ENCODE peak calls at places on chromosomes 16 and 17, in four cellular contexts. One of them, this sample, is unnamed.

GRCh38 chr16:54886078-54886477 is 44.6 kb upstream of the IRX5 start:
- DNase-seq in brain microvascular endothelial cell: no peak
- DNase-seq in effector memory CD8-positive, alpha-beta T cell: no peak
- DNase-seq in astrocyte of the cerebellum: no peak
- DNase-seq in this sample: no peak

GRCh38 chr17:10879110-10879509 is 41.2 kb upstream of the PIRT start:
- DNase-seq in astrocyte of the cerebellum: no peak
- DNase-seq in brain microvascular endothelial cell: no peak
- DNase-seq in effector memory CD8-positive, alpha-beta T cell: no peak
- DNase-seq in this sample: no peak

GRCh38 chr17:20852541-20853370 is 190.1 kb downstream of the USP22 start:
- DNase-seq in astrocyte of the cerebellum: no peak
- DNase-seq in brain microvascular endothelial cell: no peak
- DNase-seq in effector memory CD8-positive, alpha-beta T cell: no peak
- DNase-seq in this sample: peak

GRCh38 chr16:11757671-11758545 is 15.3 kb upstream of the TXNDC11 start:
- DNase-seq in brain microvascular endothelial cell: peak
- DNase-seq in astrocyte of the cerebellum: peak
- DNase-seq in effector memory CD8-positive, alpha-beta T cell: no peak
- DNase-seq in this sample: peak

GRCh38 chr16:88810868-88811599 is 694 bp downstream of the APRT start:
- DNase-seq in effector memory CD8-positive, alpha-beta T cell: peak
- DNase-seq in brain microvascular endothelial cell: peak
- DNase-seq in astrocyte of the cerebellum: no peak
- DNase-seq in this sample: peak

GRCh38 chr16:81836279-81837054 is 57.4 kb downstream of the PLCG2 start:
- DNase-seq in effector memory CD8-positive, alpha-beta T cell: no peak
- DNase-seq in astrocyte of the cerebellum: no peak
- DNase-seq in brain microvascular endothelial cell: no peak
- DNase-seq in this sample: no peak

GRCh38 chr17:71412803-71413202 is 708.0 kb upstream of the SOX9 start:
- DNase-seq in effector memory CD8-positive, alpha-beta T cell: no peak
- DNase-seq in astrocyte of the cerebellum: peak
- DNase-seq in brain microvascular endothelial cell: peak
- DNase-seq in this sample: peak

GRCh38 chr17:80598813-80599545 is 54.3 kb downstream of the RPTOR start:
- DNase-seq in brain microvascular endothelial cell: no peak
- DNase-seq in effector memory CD8-positive, alpha-beta T cell: no peak
- DNase-seq in astrocyte of the cerebellum: no peak
- DNase-seq in this sample: no peak

GRCh38 chr16:21608647-21609328 is 9.4 kb downstream of the METTL9 start:
- DNase-seq in brain microvascular endothelial cell: no peak
- DNase-seq in effector memory CD8-positive, alpha-beta T cell: peak
- DNase-seq in astrocyte of the cerebellum: no peak
- DNase-seq in this sample: no peak

GRCh38 chr17:1999557-2000251 is 25.4 kb downstream of the RTN4RL1 start:
- DNase-seq in astrocyte of the cerebellum: no peak
- DNase-seq in effector memory CD8-positive, alpha-beta T cell: no peak
- DNase-seq in brain microvascular endothelial cell: no peak
- DNase-seq in this sample: peak

GRCh38 chr17:31494259-31495048 is 103.0 kb downstream of the RAB11FIP4 start:
- DNase-seq in brain microvascular endothelial cell: no peak
- DNase-seq in astrocyte of the cerebellum: no peak
- DNase-seq in effector memory CD8-positive, alpha-beta T cell: peak
- DNase-seq in this sample: no peak

GRCh38 chr17:19796457-19796856 is 48.4 kb upstream of the ALDH3A1 start:
- DNase-seq in astrocyte of the cerebellum: no peak
- DNase-seq in effector memory CD8-positive, alpha-beta T cell: no peak
- DNase-seq in brain microvascular endothelial cell: no peak
- DNase-seq in this sample: no peak

GRCh38 chr17:31093866-31094599 is 744 bp upstream of the NF1 start:
- DNase-seq in astrocyte of the cerebellum: no peak
- DNase-seq in brain microvascular endothelial cell: no peak
- DNase-seq in effector memory CD8-positive, alpha-beta T cell: no peak
- DNase-seq in this sample: no peak

GRCh38 chr16:81752225-81752875 is 26.7 kb upstream of the PLCG2 start:
- DNase-seq in brain microvascular endothelial cell: no peak
- DNase-seq in astrocyte of the cerebellum: no peak
- DNase-seq in effector memory CD8-positive, alpha-beta T cell: no peak
- DNase-seq in this sample: peak

GRCh38 chr16:1244881-1245280 is 4.4 kb downstream of the TPSAB1 start:
- DNase-seq in astrocyte of the cerebellum: no peak
- DNase-seq in brain microvascular endothelial cell: no peak
- DNase-seq in effector memory CD8-positive, alpha-beta T cell: no peak
- DNase-seq in this sample: no peak

GRCh38 chr17:60934723-60935122 is 257.1 kb downstream of the BCAS3 start:
- DNase-seq in brain microvascular endothelial cell: no peak
- DNase-seq in astrocyte of the cerebellum: no peak
- DNase-seq in effector memory CD8-positive, alpha-beta T cell: no peak
- DNase-seq in this sample: no peak

GRCh38 chr17:71071837-71072236 is 902.5 kb downstream of the KCNJ2 start:
- DNase-seq in brain microvascular endothelial cell: peak
- DNase-seq in effector memory CD8-positive, alpha-beta T cell: no peak
- DNase-seq in astrocyte of the cerebellum: peak
- DNase-seq in this sample: peak

GRCh38 chr16:82835487-82836160 is 208.9 kb downstream of the CDH13 start:
- DNase-seq in effector memory CD8-positive, alpha-beta T cell: no peak
- DNase-seq in astrocyte of the cerebellum: no peak
- DNase-seq in brain microvascular endothelial cell: peak
- DNase-seq in this sample: peak

GRCh38 chr17:20805751-20806150 is 226.2 kb downstream of the CDRT15L2 start:
- DNase-seq in astrocyte of the cerebellum: no peak
- DNase-seq in effector memory CD8-positive, alpha-beta T cell: no peak
- DNase-seq in brain microvascular endothelial cell: no peak
- DNase-seq in this sample: no peak

GRCh38 chr16:84144301-84144858 is 597 bp downstream of the HSDL1 start:
- DNase-seq in astrocyte of the cerebellum: no peak
- DNase-seq in effector memory CD8-positive, alpha-beta T cell: peak
- DNase-seq in brain microvascular endothelial cell: no peak
- DNase-seq in this sample: peak

GRCh38 chr16:83995756-83996155 is 27.7 kb downstream of the NECAB2 start:
- DNase-seq in astrocyte of the cerebellum: peak
- DNase-seq in brain microvascular endothelial cell: peak
- DNase-seq in effector memory CD8-positive, alpha-beta T cell: no peak
- DNase-seq in this sample: peak

GRCh38 chr17:75900691-75901533 is 3.8 kb downstream of the MRPL38 start:
- DNase-seq in astrocyte of the cerebellum: no peak
- DNase-seq in brain microvascular endothelial cell: no peak
- DNase-seq in effector memory CD8-positive, alpha-beta T cell: no peak
- DNase-seq in this sample: no peak

GRCh38 chr16:87507351-87508069 is 14.7 kb upstream of the ZCCHC14 start:
- DNase-seq in effector memory CD8-positive, alpha-beta T cell: no peak
- DNase-seq in astrocyte of the cerebellum: no peak
- DNase-seq in brain microvascular endothelial cell: no peak
- DNase-seq in this sample: no peak

GRCh38 chr16:56869513-56870270 is 4.7 kb downstream of the SLC12A3 start:
- DNase-seq in brain microvascular endothelial cell: no peak
- DNase-seq in effector memory CD8-positive, alpha-beta T cell: no peak
- DNase-seq in astrocyte of the cerebellum: no peak
- DNase-seq in this sample: peak

GRCh38 chr17:64459284-64459747 is 10.4 kb downstream of the MILR1 start:
- DNase-seq in astrocyte of the cerebellum: peak
- DNase-seq in effector memory CD8-positive, alpha-beta T cell: no peak
- DNase-seq in brain microvascular endothelial cell: peak
- DNase-seq in this sample: peak

GRCh38 chr16:17080105-17080504 is 390.7 kb downstream of the XYLT1 start:
- DNase-seq in brain microvascular endothelial cell: no peak
- DNase-seq in effector memory CD8-positive, alpha-beta T cell: no peak
- DNase-seq in astrocyte of the cerebellum: no peak
- DNase-seq in this sample: no peak

GRCh38 chr17:39527220-39527813 is 66.0 kb downstream of the CDK12 start:
- DNase-seq in brain microvascular endothelial cell: peak
- DNase-seq in effector memory CD8-positive, alpha-beta T cell: no peak
- DNase-seq in astrocyte of the cerebellum: no peak
- DNase-seq in this sample: peak

GRCh38 chr17:68599091-68599872 is 1.9 kb downstream of the FAM20A start:
- DNase-seq in effector memory CD8-positive, alpha-beta T cell: no peak
- DNase-seq in brain microvascular endothelial cell: no peak
- DNase-seq in astrocyte of the cerebellum: no peak
- DNase-seq in this sample: peak

GRCh38 chr16:82358601-82359221 is 188.7 kb upstream of the MPHOSPH6 start:
- DNase-seq in astrocyte of the cerebellum: no peak
- DNase-seq in brain microvascular endothelial cell: no peak
- DNase-seq in effector memory CD8-positive, alpha-beta T cell: no peak
- DNase-seq in this sample: no peak

GRCh38 chr16:73171380-73171779 is 123.5 kb upstream of the ZFHX3 start:
- DNase-seq in brain microvascular endothelial cell: no peak
- DNase-seq in astrocyte of the cerebellum: no peak
- DNase-seq in effector memory CD8-positive, alpha-beta T cell: no peak
- DNase-seq in this sample: no peak

GRCh38 chr17:39486242-39486641 is 25.0 kb downstream of the CDK12 start:
- DNase-seq in effector memory CD8-positive, alpha-beta T cell: no peak
- DNase-seq in brain microvascular endothelial cell: peak
- DNase-seq in astrocyte of the cerebellum: no peak
- DNase-seq in this sample: peak

GRCh38 chr17:67546578-67547527 is 169.8 kb downstream of the PITPNC1 start:
- DNase-seq in astrocyte of the cerebellum: no peak
- DNase-seq in brain microvascular endothelial cell: peak
- DNase-seq in effector memory CD8-positive, alpha-beta T cell: no peak
- DNase-seq in this sample: peak

GRCh38 chr16:69693916-69694315 is 32.4 kb downstream of the NQO1 start:
- DNase-seq in effector memory CD8-positive, alpha-beta T cell: no peak
- DNase-seq in astrocyte of the cerebellum: no peak
- DNase-seq in brain microvascular endothelial cell: no peak
- DNase-seq in this sample: no peak

GRCh38 chr16:13906426-13907089 is 13.4 kb upstream of the ERCC4 start:
- DNase-seq in astrocyte of the cerebellum: no peak
- DNase-seq in brain microvascular endothelial cell: no peak
- DNase-seq in effector memory CD8-positive, alpha-beta T cell: no peak
- DNase-seq in this sample: no peak

GRCh38 chr17:77205396-77206124 is 64.8 kb downstream of the SEC14L1 start:
- DNase-seq in effector memory CD8-positive, alpha-beta T cell: no peak
- DNase-seq in brain microvascular endothelial cell: no peak
- DNase-seq in astrocyte of the cerebellum: no peak
- DNase-seq in this sample: no peak

GRCh38 chr16:84281077-84281476 is 13.6 kb upstream of the WFDC1 start:
- DNase-seq in astrocyte of the cerebellum: no peak
- DNase-seq in brain microvascular endothelial cell: peak
- DNase-seq in effector memory CD8-positive, alpha-beta T cell: no peak
- DNase-seq in this sample: no peak

GRCh38 chr17:10673318-10673717 is 16.2 kb upstream of the MYH3 start:
- DNase-seq in brain microvascular endothelial cell: no peak
- DNase-seq in effector memory CD8-positive, alpha-beta T cell: no peak
- DNase-seq in astrocyte of the cerebellum: no peak
- DNase-seq in this sample: no peak

GRCh38 chr17:75856062-75856681 is 1.0 kb upstream of the WBP2 start:
- DNase-seq in effector memory CD8-positive, alpha-beta T cell: no peak
- DNase-seq in astrocyte of the cerebellum: no peak
- DNase-seq in brain microvascular endothelial cell: no peak
- DNase-seq in this sample: no peak